ENCODE peak calls at places on chromosomes 3 and 15, in seven cellular contexts. One of them, this sample, is unnamed.

GRCh38 chr15:66016199-66016598 is 146.9 kb downstream of the RAB11A start:
- DNase-seq in activated naive CD8-positive, alpha-beta T cell treated with anti-CD3 and anti-CD28 coated beads, Interleukin-2, amount 50 U/mL, for 24 hours: no peak
- DNase-seq in thoracic aorta: no peak
- DNase-seq in fibroblast of pulmonary artery: no peak
- DNase-seq in sigmoid colon: no peak
- DNase-seq in activated gamma-delta T cell treated with Interleukin-2 at 50 U/mL for 16 hours: no peak
- DNase-seq in endothelial cell: no peak
- DNase-seq in this sample: no peak

GRCh38 chr3:100603449-100603848 is 6.0 kb upstream of the ADGRG7 start:
- DNase-seq in activated naive CD8-positive, alpha-beta T cell treated with anti-CD3 and anti-CD28 coated beads, Interleukin-2, amount 50 U/mL, for 24 hours: no peak
- DNase-seq in thoracic aorta: no peak
- DNase-seq in fibroblast of pulmonary artery: peak
- DNase-seq in sigmoid colon: no peak
- DNase-seq in activated gamma-delta T cell treated with Interleukin-2 at 50 U/mL for 16 hours: no peak
- DNase-seq in endothelial cell: peak
- DNase-seq in this sample: no peak

GRCh38 chr3:118529554-118529953 is 505.1 kb downstream of the IGSF11 start:
- DNase-seq in activated naive CD8-positive, alpha-beta T cell treated with anti-CD3 and anti-CD28 coated beads, Interleukin-2, amount 50 U/mL, for 24 hours: no peak
- DNase-seq in thoracic aorta: no peak
- DNase-seq in fibroblast of pulmonary artery: no peak
- DNase-seq in sigmoid colon: no peak
- DNase-seq in activated gamma-delta T cell treated with Interleukin-2 at 50 U/mL for 16 hours: no peak
- DNase-seq in endothelial cell: no peak
- DNase-seq in this sample: no peak

GRCh38 chr3:113002033-113002432 is 11.2 kb downstream of the GTPBP8 start:
- DNase-seq in activated naive CD8-positive, alpha-beta T cell treated with anti-CD3 and anti-CD28 coated beads, Interleukin-2, amount 50 U/mL, for 24 hours: no peak
- DNase-seq in thoracic aorta: no peak
- DNase-seq in fibroblast of pulmonary artery: no peak
- DNase-seq in sigmoid colon: no peak
- DNase-seq in activated gamma-delta T cell treated with Interleukin-2 at 50 U/mL for 16 hours: no peak
- DNase-seq in endothelial cell: no peak
- DNase-seq in this sample: no peak

GRCh38 chr3:15899438-15899837 is 101.7 kb upstream of the ANKRD28 start:
- DNase-seq in activated naive CD8-positive, alpha-beta T cell treated with anti-CD3 and anti-CD28 coated beads, Interleukin-2, amount 50 U/mL, for 24 hours: no peak
- DNase-seq in thoracic aorta: no peak
- DNase-seq in fibroblast of pulmonary artery: peak
- DNase-seq in sigmoid colon: no peak
- DNase-seq in activated gamma-delta T cell treated with Interleukin-2 at 50 U/mL for 16 hours: no peak
- DNase-seq in endothelial cell: no peak
- DNase-seq in this sample: no peak

GRCh38 chr3:190496859-190497258 is 17.0 kb upstream of the IL1RAP start:
- DNase-seq in activated naive CD8-positive, alpha-beta T cell treated with anti-CD3 and anti-CD28 coated beads, Interleukin-2, amount 50 U/mL, for 24 hours: no peak
- DNase-seq in thoracic aorta: no peak
- DNase-seq in fibroblast of pulmonary artery: no peak
- DNase-seq in sigmoid colon: no peak
- DNase-seq in activated gamma-delta T cell treated with Interleukin-2 at 50 U/mL for 16 hours: no peak
- DNase-seq in endothelial cell: no peak
- DNase-seq in this sample: no peak

GRCh38 chr15:69713726-69714559 is 261.3 kb downstream of the RPLP1 start:
- DNase-seq in activated naive CD8-positive, alpha-beta T cell treated with anti-CD3 and anti-CD28 coated beads, Interleukin-2, amount 50 U/mL, for 24 hours: peak
- DNase-seq in thoracic aorta: no peak
- DNase-seq in fibroblast of pulmonary artery: no peak
- DNase-seq in sigmoid colon: no peak
- DNase-seq in activated gamma-delta T cell treated with Interleukin-2 at 50 U/mL for 16 hours: peak
- DNase-seq in endothelial cell: no peak
- DNase-seq in this sample: no peak

GRCh38 chr3:190847423-190847822 is 15.1 kb downstream of the GMNC start:
- DNase-seq in activated naive CD8-positive, alpha-beta T cell treated with anti-CD3 and anti-CD28 coated beads, Interleukin-2, amount 50 U/mL, for 24 hours: no peak
- DNase-seq in thoracic aorta: no peak
- DNase-seq in fibroblast of pulmonary artery: no peak
- DNase-seq in sigmoid colon: no peak
- DNase-seq in activated gamma-delta T cell treated with Interleukin-2 at 50 U/mL for 16 hours: no peak
- DNase-seq in endothelial cell: no peak
- DNase-seq in this sample: no peak

GRCh38 chr15:66570327-66570726 is 4.5 kb upstream of the LCTL start:
- DNase-seq in activated naive CD8-positive, alpha-beta T cell treated with anti-CD3 and anti-CD28 coated beads, Interleukin-2, amount 50 U/mL, for 24 hours: no peak
- DNase-seq in thoracic aorta: no peak
- DNase-seq in fibroblast of pulmonary artery: no peak
- DNase-seq in sigmoid colon: no peak
- DNase-seq in activated gamma-delta T cell treated with Interleukin-2 at 50 U/mL for 16 hours: no peak
- DNase-seq in endothelial cell: no peak
- DNase-seq in this sample: peak

GRCh38 chr3:188516515-188516914 is 362.6 kb downstream of the LPP start:
- DNase-seq in activated naive CD8-positive, alpha-beta T cell treated with anti-CD3 and anti-CD28 coated beads, Interleukin-2, amount 50 U/mL, for 24 hours: peak
- DNase-seq in thoracic aorta: no peak
- DNase-seq in fibroblast of pulmonary artery: no peak
- DNase-seq in sigmoid colon: no peak
- DNase-seq in activated gamma-delta T cell treated with Interleukin-2 at 50 U/mL for 16 hours: no peak
- DNase-seq in endothelial cell: no peak
- DNase-seq in this sample: no peak

GRCh38 chr15:58227706-58228543 is 89.7 kb downstream of the AQP9 start:
- DNase-seq in activated naive CD8-positive, alpha-beta T cell treated with anti-CD3 and anti-CD28 coated beads, Interleukin-2, amount 50 U/mL, for 24 hours: peak
- DNase-seq in thoracic aorta: peak
- DNase-seq in fibroblast of pulmonary artery: peak
- DNase-seq in sigmoid colon: peak
- DNase-seq in activated gamma-delta T cell treated with Interleukin-2 at 50 U/mL for 16 hours: peak
- DNase-seq in endothelial cell: peak
- DNase-seq in this sample: peak